ENCODE peak calls at places on chromosomes 11 and 22, in six cellular contexts. G, J, I, Q, Y and L are unnamed samples.

GRCh38 chr11:67163006-67163405 is 43.9 kb downstream of the KDM2A start:
- DNase-seq in Q (no peak), Y (no peak), J (no peak), G (no peak), I (no peak), L (no peak)

GRCh38 chr11:66454253-66454652 is 12.5 kb upstream of the PELI3 start:
- DNase-seq in G (no peak), Q (no peak), I (no peak), J (no peak), Y (no peak), L (no peak)

GRCh38 chr11:65595921-65596281 is 301 bp upstream of the KCNK7 start:
- DNase-seq in Y (no peak), Q (no peak), I (no peak), G (no peak), J (no peak), L (no peak)

GRCh38 chr11:69834811-69835800 is 15.9 kb upstream of the FGF3 start:
- DNase-seq in Q (no peak), I (peak), Y (no peak), G (no peak), J (no peak), L (no peak)

GRCh38 chr11:36104660-36104992 is 160.8 kb downstream of the LDLRAD3 start:
- DNase-seq in Q (no peak), I (no peak), G (no peak), Y (no peak), J (no peak), L (peak)

GRCh38 chr11:17918049-17918605 is 94.7 kb downstream of the SERGEF start:
- DNase-seq in J (no peak), Y (no peak), Q (no peak), I (no peak), G (no peak), L (no peak)

GRCh38 chr22:34055525-34056200 is 135.4 kb upstream of the LARGE1 start:
- DNase-seq in J (no peak), Y (no peak), Q (peak), I (no peak), G (peak), L (no peak)

GRCh38 chr11:71998061-71998460 is 648 bp upstream of the IL18BP start:
- DNase-seq in G (no peak), J (no peak), I (no peak), Q (no peak), Y (no peak), L (no peak)

GRCh38 chr22:36326178-36327161 is 61.3 kb downstream of the MYH9 start:
- DNase-seq in G (no peak), I (no peak), J (no peak), Y (no peak), Q (no peak), L (no peak)

GRCh38 chr11:69442807-69443137 is 38.7 kb upstream of the LINC01488 start:
- DNase-seq in G (no peak), Q (no peak), Y (no peak), J (peak), I (no peak), L (no peak)

GRCh38 chr11:15234796-15235195 is 120.1 kb downstream of the INSC start:
- DNase-seq in I (no peak), Q (no peak), G (no peak), Y (no peak), J (no peak), L (no peak)

GRCh38 chr22:46007848-46008261 is 30.9 kb upstream of the WNT7B start:
- DNase-seq in G (peak), J (peak), I (peak), Y (no peak), Q (no peak), L (peak)

GRCh38 chr11:85889676-85890579 is 34.7 kb downstream of the CCDC83 start:
- DNase-seq in Q (no peak), I (no peak), J (peak), G (no peak), Y (no peak), L (peak)

GRCh38 chr11:31757245-31757835 is 53.8 kb downstream of the PAX6 start:
- DNase-seq in G (peak), Y (no peak), I (no peak), Q (no peak), J (no peak), L (no peak)

GRCh38 chr11:69959461-69959860 is 118.7 kb upstream of the ANO1 start:
- DNase-seq in G (no peak), Y (no peak), I (no peak), J (no peak), Q (no peak), L (no peak)

GRCh38 chr11:65427691-65428577 is 5.3 kb downstream of the NEAT1 start:
- DNase-seq in Q (peak), J (peak), Y (no peak), I (peak), G (no peak), L (peak)

GRCh38 chr11:111393585-111393984 is 14.5 kb upstream of the POU2AF1 start:
- DNase-seq in I (no peak), J (no peak), Q (no peak), G (no peak), Y (no peak), L (no peak)

GRCh38 chr11:124716596-124716995 is 23.1 kb upstream of the NRGN start:
- DNase-seq in Y (no peak), Q (no peak), J (peak), I (no peak), G (no peak), L (no peak)

GRCh38 chr11:29208117-29208516 is 808.7 kb downstream of the KCNA4 start:
- DNase-seq in Y (no peak), Q (no peak), G (no peak), J (peak), I (no peak), L (no peak)